ENCODE peak calls at places on chromosomes 4 and X, in ten cellular contexts. One of them, this sample, is unnamed.
A peak's percentile ranks its signal among the peaks of the same experiment; 100 is the strongest.

GRCh38 chrX:133440081-133440796 is 24.9 kb upstream of the GPC4 start:
- DNase-seq in nephron progenitor cell: no peak
- DNase-seq in RWPE1: no peak
- DNase-seq in EL: no peak
- DNase-seq in activated CD8-positive, alpha-beta T cell treated with anti-CD3 and anti-CD28 coated beads, Interleukin-2, amount 10 ng/mL, durations not matched to agents 7 days and 5 days: no peak
- DNase-seq in AG08395: no peak
- DNase-seq in effector memory CD8-positive, alpha-beta T cell: no peak
- DNase-seq in cardiac fibroblast: no peak
- DNase-seq in GM20000: no peak
- DNase-seq in posterior vena cava: no peak
- DNase-seq in this sample: no peak

GRCh38 chr4:39713691-39714090 is 15.8 kb downstream of the UBE2K start:
- DNase-seq in nephron progenitor cell: no peak
- DNase-seq in RWPE1: no peak
- DNase-seq in EL: no peak
- DNase-seq in activated CD8-positive, alpha-beta T cell treated with anti-CD3 and anti-CD28 coated beads, Interleukin-2, amount 10 ng/mL, durations not matched to agents 7 days and 5 days: no peak
- DNase-seq in AG08395: no peak
- DNase-seq in effector memory CD8-positive, alpha-beta T cell: no peak
- DNase-seq in cardiac fibroblast: peak; percentile 46
- DNase-seq in GM20000: no peak
- DNase-seq in posterior vena cava: no peak
- DNase-seq in this sample: no peak

GRCh38 chr4:121100093-121100775 is 27.9 kb upstream of the NDNF start:
- DNase-seq in nephron progenitor cell: no peak
- DNase-seq in RWPE1: no peak
- DNase-seq in EL: no peak
- DNase-seq in activated CD8-positive, alpha-beta T cell treated with anti-CD3 and anti-CD28 coated beads, Interleukin-2, amount 10 ng/mL, durations not matched to agents 7 days and 5 days: no peak
- DNase-seq in AG08395: no peak
- DNase-seq in effector memory CD8-positive, alpha-beta T cell: no peak
- DNase-seq in cardiac fibroblast: no peak
- DNase-seq in GM20000: no peak
- DNase-seq in posterior vena cava: no peak
- DNase-seq in this sample: no peak

GRCh38 chrX:261858-262390 is 19.3 kb upstream of the PLCXD1 start:
- DNase-seq in nephron progenitor cell: no peak
- DNase-seq in RWPE1: no peak
- DNase-seq in EL: no peak
- DNase-seq in activated CD8-positive, alpha-beta T cell treated with anti-CD3 and anti-CD28 coated beads, Interleukin-2, amount 10 ng/mL, durations not matched to agents 7 days and 5 days: no peak
- DNase-seq in AG08395: no peak
- DNase-seq in effector memory CD8-positive, alpha-beta T cell: no peak
- DNase-seq in cardiac fibroblast: peak; percentile 26
- DNase-seq in GM20000: no peak
- DNase-seq in posterior vena cava: peak; percentile 10
- DNase-seq in this sample: no peak

GRCh38 chr4:139666735-139667266 is 1.2 kb downstream of the MGST2 start:
- DNase-seq in nephron progenitor cell: peak; percentile 37
- DNase-seq in RWPE1: peak; percentile 50
- DNase-seq in EL: no peak
- DNase-seq in activated CD8-positive, alpha-beta T cell treated with anti-CD3 and anti-CD28 coated beads, Interleukin-2, amount 10 ng/mL, durations not matched to agents 7 days and 5 days: peak; percentile 30
- DNase-seq in AG08395: peak; percentile 14
- DNase-seq in effector memory CD8-positive, alpha-beta T cell: no peak
- DNase-seq in cardiac fibroblast: peak; percentile 72
- DNase-seq in GM20000: no peak
- DNase-seq in posterior vena cava: no peak
- DNase-seq in this sample: peak; percentile 31

GRCh38 chr4:13704020-13704419 is 76.5 kb upstream of the BOD1L1 start:
- DNase-seq in nephron progenitor cell: no peak
- DNase-seq in RWPE1: no peak
- DNase-seq in EL: no peak
- DNase-seq in activated CD8-positive, alpha-beta T cell treated with anti-CD3 and anti-CD28 coated beads, Interleukin-2, amount 10 ng/mL, durations not matched to agents 7 days and 5 days: no peak
- DNase-seq in AG08395: no peak
- DNase-seq in effector memory CD8-positive, alpha-beta T cell: no peak
- DNase-seq in cardiac fibroblast: no peak
- DNase-seq in GM20000: no peak
- DNase-seq in posterior vena cava: no peak
- DNase-seq in this sample: no peak

GRCh38 chr4:113024373-113024772 is 25.1 kb upstream of the ANK2 start:
- DNase-seq in nephron progenitor cell: no peak
- DNase-seq in RWPE1: no peak
- DNase-seq in EL: no peak
- DNase-seq in activated CD8-positive, alpha-beta T cell treated with anti-CD3 and anti-CD28 coated beads, Interleukin-2, amount 10 ng/mL, durations not matched to agents 7 days and 5 days: no peak
- DNase-seq in AG08395: no peak
- DNase-seq in effector memory CD8-positive, alpha-beta T cell: no peak
- DNase-seq in cardiac fibroblast: no peak
- DNase-seq in GM20000: no peak
- DNase-seq in posterior vena cava: no peak
- DNase-seq in this sample: no peak

GRCh38 chrX:69618803-69619202 is 2.9 kb downstream of the EDA start:
- DNase-seq in nephron progenitor cell: peak; percentile 12
- DNase-seq in RWPE1: no peak
- DNase-seq in EL: peak; percentile 1
- DNase-seq in activated CD8-positive, alpha-beta T cell treated with anti-CD3 and anti-CD28 coated beads, Interleukin-2, amount 10 ng/mL, durations not matched to agents 7 days and 5 days: peak; percentile 20
- DNase-seq in AG08395: no peak
- DNase-seq in effector memory CD8-positive, alpha-beta T cell: no peak
- DNase-seq in cardiac fibroblast: peak; percentile 47
- DNase-seq in GM20000: peak; percentile 11
- DNase-seq in posterior vena cava: no peak
- DNase-seq in this sample: peak; percentile 14

GRCh38 chr4:8393593-8394038 is 46.9 kb downstream of the ACOX3 start:
- DNase-seq in nephron progenitor cell: no peak
- DNase-seq in RWPE1: peak; percentile 69
- DNase-seq in EL: peak; percentile 98
- DNase-seq in activated CD8-positive, alpha-beta T cell treated with anti-CD3 and anti-CD28 coated beads, Interleukin-2, amount 10 ng/mL, durations not matched to agents 7 days and 5 days: no peak
- DNase-seq in AG08395: peak; percentile 97
- DNase-seq in effector memory CD8-positive, alpha-beta T cell: no peak
- DNase-seq in cardiac fibroblast: peak; percentile 95
- DNase-seq in GM20000: no peak
- DNase-seq in posterior vena cava: no peak
- DNase-seq in this sample: peak; percentile 98

GRCh38 chr4:23368081-23368697 is 521.7 kb downstream of the PPARGC1A start:
- DNase-seq in nephron progenitor cell: peak; percentile 33
- DNase-seq in RWPE1: no peak
- DNase-seq in EL: no peak
- DNase-seq in activated CD8-positive, alpha-beta T cell treated with anti-CD3 and anti-CD28 coated beads, Interleukin-2, amount 10 ng/mL, durations not matched to agents 7 days and 5 days: no peak
- DNase-seq in AG08395: no peak
- DNase-seq in effector memory CD8-positive, alpha-beta T cell: no peak
- DNase-seq in cardiac fibroblast: peak; percentile 13
- DNase-seq in GM20000: no peak
- DNase-seq in posterior vena cava: no peak
- DNase-seq in this sample: peak; percentile 35

GRCh38 chrX:47556045-47556623 is 4.9 kb upstream of the ARAF start:
- DNase-seq in nephron progenitor cell: peak; percentile 75
- DNase-seq in RWPE1: peak; percentile 79
- DNase-seq in EL: peak; percentile 89
- DNase-seq in activated CD8-positive, alpha-beta T cell treated with anti-CD3 and anti-CD28 coated beads, Interleukin-2, amount 10 ng/mL, durations not matched to agents 7 days and 5 days: peak; percentile 90
- DNase-seq in AG08395: peak; percentile 89
- DNase-seq in effector memory CD8-positive, alpha-beta T cell: peak; percentile 72
- DNase-seq in cardiac fibroblast: peak; percentile 95
- DNase-seq in GM20000: peak; percentile 64
- DNase-seq in posterior vena cava: peak; percentile 95
- DNase-seq in this sample: peak; percentile 92

GRCh38 chr4:136121431-136121830 is 1410.9 kb downstream of the PCDH18 start:
- DNase-seq in nephron progenitor cell: no peak
- DNase-seq in RWPE1: peak; percentile 1
- DNase-seq in EL: no peak
- DNase-seq in activated CD8-positive, alpha-beta T cell treated with anti-CD3 and anti-CD28 coated beads, Interleukin-2, amount 10 ng/mL, durations not matched to agents 7 days and 5 days: no peak
- DNase-seq in AG08395: no peak
- DNase-seq in effector memory CD8-positive, alpha-beta T cell: no peak
- DNase-seq in cardiac fibroblast: no peak
- DNase-seq in GM20000: no peak
- DNase-seq in posterior vena cava: no peak
- DNase-seq in this sample: no peak

This sample was measured in M059J.